ENCODE peak calls at places on chromosome 7, in five cellular contexts. Y, V, T, E and O are unnamed samples.

GRCh38 chr7:18221377-18222290 is 194.0 kb upstream of the PRPS1L1 start:
- DNase-seq in V (no peak), T (no peak), E (peak), Y (no peak), O (no peak)

GRCh38 chr7:22120391-22121053 is 174.8 kb upstream of the CDCA7L start:
- DNase-seq in E (no peak), Y (no peak), V (no peak), T (no peak), O (no peak)

GRCh38 chr7:22393825-22394458 is 37.0 kb upstream of the RAPGEF5 start:
- DNase-seq in T (no peak), V (no peak), E (peak), Y (no peak), O (no peak)

GRCh38 chr7:128941946-128942526 is 4.3 kb downstream of the IRF5 start:
- DNase-seq in Y (no peak), V (no peak), T (no peak), E (no peak), O (no peak)

GRCh38 chr7:114660007-114660406 is 245.4 kb downstream of the FOXP2 start:
- DNase-seq in Y (no peak), V (no peak), T (no peak), E (no peak), O (no peak)

GRCh38 chr7:23207029-23207428 is 25.2 kb downstream of the NUP42 start:
- DNase-seq in E (no peak), V (no peak), T (no peak), Y (no peak), O (no peak)

GRCh38 chr7:43716598-43716997 is 12.7 kb downstream of the COA1 start:
- DNase-seq in T (no peak), E (no peak), V (no peak), Y (no peak), O (no peak)

GRCh38 chr7:94391716-94392390 is 2.8 kb upstream of the COL1A2 start:
- DNase-seq in V (no peak), E (peak), T (peak), Y (peak), O (no peak)

GRCh38 chr7:47405921-47406765 is 175.8 kb downstream of the TNS3 start:
- DNase-seq in E (peak), V (peak), Y (no peak), T (no peak), O (peak)

GRCh38 chr7:151249732-151250072 is 1.2 kb upstream of the SMARCD3 start:
- DNase-seq in E (peak), V (no peak), Y (no peak), T (no peak), O (peak)

GRCh38 chr7:30932562-30932961 is 20.9 kb downstream of the AQP1 start:
- DNase-seq in T (no peak), E (peak), Y (no peak), V (no peak), O (no peak)

DNA sequence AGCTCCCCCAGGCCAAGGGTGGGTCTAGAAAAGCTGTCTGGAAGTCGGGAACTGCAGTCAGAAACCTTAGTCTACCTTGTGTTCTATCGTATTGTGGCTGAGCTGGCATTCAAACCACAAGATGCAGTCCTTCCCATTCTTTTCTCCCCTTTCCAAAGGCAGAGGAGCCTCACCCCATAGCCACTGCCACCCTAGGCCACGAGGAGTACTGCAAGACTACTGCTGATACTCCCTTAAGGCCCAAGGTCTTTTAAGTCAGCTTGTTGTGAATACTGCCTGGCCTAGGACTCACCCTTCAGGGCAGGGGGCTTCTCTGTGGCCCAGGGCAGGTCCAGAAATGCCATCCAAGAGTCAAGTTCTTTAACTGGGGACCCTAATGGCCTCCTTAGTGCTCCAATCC is 214.5 kb upstream of the CNTNAP2 start:
- DNase-seq in E (no peak), V (no peak), T (no peak), Y (no peak), O (peak)
- TF ChIP-seq CTCF in E (peak), V (no peak), T (no peak), Y (no peak), O (no peak)

GRCh38 chr7:12458520-12459131 is 55.0 kb upstream of the VWDE start:
- DNase-seq in Y (peak), T (no peak), V (peak), E (peak), O (peak)
- TF ChIP-seq CTCF in Y (peak), T (peak), V (peak), E (peak), O (peak)

GRCh38 chr7:141752634-141753033 is 11.3 kb upstream of the TAS2R3 start:
- DNase-seq in T (no peak), V (no peak), E (no peak), Y (no peak), O (no peak)
- TF ChIP-seq CTCF in T (peak), V (peak), E (peak), Y (no peak), O (peak)

GRCh38 chr7:91045626-91046025 is 218.6 kb upstream of the FZD1 start:
- DNase-seq in E (no peak), T (no peak), Y (no peak), V (no peak), O (no peak)

GRCh38 chr7:91047636-91048035 is 216.6 kb upstream of the FZD1 start:
- DNase-seq in Y (no peak), E (peak), V (no peak), T (no peak), O (no peak)

GRCh38 chr7:91043181-91043580 is 221.1 kb upstream of the FZD1 start:
- DNase-seq in E (no peak), Y (no peak), V (no peak), T (no peak), O (no peak)

GRCh38 chr7:91043924-91044660 is 220.1 kb upstream of the FZD1 start:
- DNase-seq in Y (no peak), E (no peak), T (no peak), V (no peak), O (no peak)

GRCh38 chr7:91046322-91047088 is 217.7 kb upstream of the FZD1 start:
- DNase-seq in Y (no peak), T (no peak), E (peak), V (no peak), O (no peak)
- TF ChIP-seq CTCF in Y (no peak), T (peak), E (peak), V (peak), O (peak)

GRCh38 chr7:117405519-117405918 is 21.8 kb downstream of the ASZ1 start:
- DNase-seq in V (no peak), T (no peak), E (no peak), Y (no peak), O (no peak)
- TF ChIP-seq CTCF in V (no peak), T (peak), E (no peak), Y (no peak), O (no peak)

DNA sequence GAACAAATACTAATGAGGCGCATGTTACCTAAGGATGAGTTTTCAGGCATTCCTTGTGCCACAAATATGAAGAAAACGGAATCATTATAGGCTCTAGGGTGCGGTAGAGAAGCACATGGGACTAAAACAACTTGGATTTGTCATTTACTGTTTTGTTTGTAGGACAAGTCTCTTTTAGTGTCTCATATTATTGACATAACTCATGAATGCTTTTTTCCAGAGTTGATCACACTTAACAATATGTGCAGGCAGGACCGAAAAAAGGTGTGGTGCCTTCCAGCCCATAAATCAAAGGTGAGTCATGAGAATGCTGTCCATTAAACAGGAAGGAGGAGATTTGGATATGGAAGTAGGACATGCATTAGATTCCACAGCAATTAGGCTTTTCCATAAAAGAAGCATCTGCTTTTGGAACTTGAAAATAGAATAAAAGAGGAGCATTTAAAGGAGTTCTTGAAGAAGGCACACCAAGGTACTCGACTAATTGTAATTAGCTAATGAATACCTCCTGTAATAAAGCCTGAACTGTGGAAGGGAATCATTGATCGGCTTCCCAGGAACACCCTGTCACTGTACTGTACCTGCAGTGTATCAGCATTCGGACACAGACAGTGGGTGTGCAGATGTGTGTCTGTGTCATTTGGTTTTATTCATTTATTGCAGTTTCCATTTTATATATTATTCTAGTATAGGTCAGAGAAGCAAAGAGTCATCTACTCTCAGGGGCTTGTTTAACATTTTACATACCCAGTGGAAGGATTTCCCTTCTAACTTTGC is 119.7 kb upstream of the KLF14 start:
- DNase-seq in T (no peak), V (peak), Y (no peak), E (peak), O (peak)
- TF ChIP-seq CTCF in T (no peak), V (no peak), Y (no peak), E (no peak), O (no peak)

GRCh38 chr7:98400538-98401427 is at the start of gene BAIAP2L1:
- DNase-seq in E (peak), V (peak), T (no peak), Y (peak), O (peak)
- TF ChIP-seq CTCF in E (peak), V (peak), T (peak), Y (peak), O (peak)